ENCODE peak calls at places on chromosomes 11 and 22, in seven cellular contexts. R, H, G, F, M, X and K are unnamed samples.

GRCh38 chr22:50250555-50251471 is at the start of gene HDAC10:
- DNase-seq in H (peak), R (peak), G (no peak), F (no peak), X (peak), M (peak), K (peak)

GRCh38 chr11:70663815-70664214 is 265.5 kb downstream of the CTTN start:
- DNase-seq in M (no peak), G (no peak), H (no peak), F (no peak), R (no peak), X (no peak), K (no peak)

GRCh38 chr11:62438641-62439040 is 19.8 kb downstream of the SCGB1A1 start:
- DNase-seq in R (no peak), X (no peak), M (no peak), F (no peak), G (no peak), H (no peak), K (no peak)

GRCh38 chr11:126628450-126628789 is 272.9 kb downstream of the ST3GAL4 start:
- DNase-seq in R (no peak), X (no peak), H (no peak), M (no peak), F (no peak), G (no peak), K (no peak)

GRCh38 chr11:1109101-1109917 is 34.6 kb downstream of the MUC2 start:
- DNase-seq in H (no peak), F (no peak), G (no peak), M (no peak), X (no peak), R (no peak), K (no peak)

GRCh38 chr11:115696472-115697011 is 192.3 kb upstream of the CADM1 start:
- DNase-seq in X (no peak), H (no peak), F (no peak), R (no peak), M (no peak), G (no peak), K (no peak)

GRCh38 chr22:37739611-37740049 is 42.8 kb downstream of the TRIOBP start:
- DNase-seq in F (no peak), R (no peak), M (no peak), H (no peak), X (no peak), G (no peak), K (no peak)

GRCh38 chr11:2435288-2436012 is 8.9 kb downstream of the TRPM5 start:
- DNase-seq in H (no peak), F (no peak), M (no peak), G (no peak), X (no peak), R (no peak), K (no peak)

GRCh38 chr22:35930933-35931332 is 97.7 kb downstream of the RBFOX2 start:
- DNase-seq in X (peak), F (no peak), M (peak), H (peak), R (peak), G (peak), K (peak)

GRCh38 chr11:111559791-111560190 is 19.3 kb downstream of the LAYN start:
- DNase-seq in H (no peak), M (no peak), R (no peak), X (no peak), G (no peak), F (no peak), K (no peak)

GRCh38 chr11:103587951-103588788 is 448.3 kb upstream of the DDI1 start:
- DNase-seq in H (no peak), M (no peak), G (no peak), F (no peak), R (no peak), X (no peak), K (no peak)

GRCh38 chr22:22827187-22827948 is 60.2 kb upstream of the IGLL5 start:
- DNase-seq in M (no peak), H (no peak), R (no peak), G (no peak), X (no peak), F (no peak), K (no peak)

GRCh38 chr11:134560066-134560465 is 148.0 kb upstream of the B3GAT1 start:
- DNase-seq in M (no peak), H (no peak), R (no peak), G (no peak), X (no peak), F (peak), K (no peak)

GRCh38 chr11:15988693-15989231 is 367.6 kb downstream of the SOX6 start:
- DNase-seq in G (no peak), H (no peak), R (no peak), X (no peak), F (no peak), M (peak), K (no peak)

GRCh38 chr11:45737056-45737455 is 67.9 kb upstream of the SLC35C1 start:
- DNase-seq in G (peak), R (no peak), X (no peak), M (no peak), H (no peak), F (no peak), K (no peak)

GRCh38 chr22:24416095-24416494 is 11.3 kb upstream of the ADORA2A start:
- DNase-seq in M (no peak), X (no peak), G (no peak), H (no peak), F (no peak), R (no peak), K (no peak)

GRCh38 chr11:71283960-71284359 is 31.6 kb upstream of the SHANK2 start:
- DNase-seq in F (no peak), R (peak), G (no peak), X (no peak), H (peak), M (no peak), K (no peak)

GRCh38 chr11:72838691-72839305 is 24.6 kb downstream of the ATG16L2 start:
- DNase-seq in M (no peak), X (no peak), R (no peak), H (no peak), G (no peak), F (no peak), K (no peak)
- TF ChIP-seq CTCF in M (no peak), X (no peak), R (no peak), H (no peak), G (no peak), F (no peak), K (no peak)

DNA sequence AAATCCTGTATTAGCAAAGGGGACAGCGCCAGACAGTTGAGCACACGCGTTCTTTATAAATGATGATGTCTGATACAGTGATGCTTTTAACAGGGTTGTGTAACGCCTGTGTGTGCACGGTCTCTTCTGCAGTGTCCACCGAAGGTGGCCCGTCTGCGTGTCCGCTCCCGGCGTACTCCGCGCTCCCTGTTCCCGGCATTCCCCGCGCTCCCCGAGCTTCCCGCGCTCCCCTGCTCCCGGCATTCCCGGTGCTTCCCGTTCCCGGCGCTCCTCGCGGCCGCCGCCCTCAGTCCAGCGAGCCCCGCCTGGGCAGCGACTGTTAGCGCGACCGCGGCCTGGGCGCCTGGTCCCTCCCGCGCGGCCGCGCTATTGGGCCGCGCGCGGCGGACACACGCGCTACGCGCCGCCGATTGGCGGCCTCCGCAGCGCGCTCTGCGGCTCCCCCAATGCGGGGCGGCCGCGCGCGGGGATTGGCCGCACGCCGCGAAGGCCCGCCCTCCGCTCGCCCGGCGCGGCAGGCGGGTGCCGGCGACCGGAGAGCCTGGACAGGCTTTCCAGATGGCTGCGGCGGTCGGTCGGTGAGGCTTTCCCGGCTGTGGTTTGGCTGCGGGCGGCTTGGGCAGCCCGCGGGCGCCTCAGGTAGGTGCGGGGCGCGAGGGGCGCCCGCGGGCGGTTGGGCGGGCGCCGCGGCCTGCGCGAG is at the start of gene DGCR8:
- DNase-seq in F (peak), H (peak), G (peak), X (peak), R (peak), M (peak), K (peak)
- TF ChIP-seq CTCF in F (no peak), H (no peak), G (no peak), X (no peak), R (no peak), M (no peak), K (no peak)

DNA sequence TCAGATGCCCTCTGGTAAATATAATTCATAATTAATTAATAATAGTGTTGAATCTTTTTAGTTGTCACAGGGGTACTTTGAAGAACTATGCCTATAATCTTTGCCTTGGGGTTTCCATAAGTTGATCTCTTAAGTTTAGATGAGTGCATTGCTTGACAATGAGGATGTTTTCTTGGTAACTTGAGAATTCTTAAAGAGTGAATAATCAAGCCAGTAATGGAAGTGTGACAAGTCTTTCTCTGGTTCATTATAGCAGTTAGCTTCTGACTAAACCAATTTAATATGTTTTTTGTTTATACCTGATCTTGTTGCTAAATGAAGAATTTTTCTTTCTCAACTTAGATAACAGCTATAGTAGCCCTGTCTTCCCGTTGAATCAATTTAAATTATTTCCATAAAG is 46.2 kb downstream of the ATXN10 start:
- DNase-seq in H (no peak), F (no peak), X (peak), G (no peak), M (no peak), R (no peak), K (no peak)
- TF ChIP-seq CTCF in H (no peak), F (no peak), X (no peak), G (no peak), M (no peak), R (no peak), K (no peak)

GRCh38 chr11:13963949-13964770 is 1.6 kb downstream of the SPON1 start:
- DNase-seq in G (no peak), R (no peak), M (peak), H (peak), F (no peak), X (no peak), K (no peak)
- TF ChIP-seq CTCF in G (no peak), R (no peak), M (no peak), H (no peak), F (peak), X (no peak), K (no peak)

DNA sequence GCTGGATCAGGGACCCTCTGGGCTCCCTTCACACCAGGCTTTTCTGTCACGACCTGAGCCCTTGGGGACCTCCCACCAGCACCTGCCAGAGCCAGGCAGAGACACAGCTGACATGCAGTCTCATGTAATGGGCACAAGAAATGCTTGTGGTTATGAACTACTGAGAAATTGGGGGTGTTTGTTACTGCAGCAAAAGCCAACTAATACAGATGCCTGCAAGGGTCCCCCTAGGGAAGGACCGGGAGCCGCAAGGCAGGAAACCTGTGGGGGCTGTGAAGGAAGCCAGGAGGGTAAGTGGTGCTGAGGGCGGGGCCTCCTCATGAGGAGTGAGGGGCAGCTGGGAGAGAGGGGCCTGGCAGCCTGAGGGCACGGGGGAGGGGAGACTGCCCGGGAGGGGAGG is 16.6 kb downstream of the WNT11 start:
- DNase-seq in R (no peak), H (no peak), X (no peak), F (no peak), M (no peak), G (no peak), K (no peak)
- TF ChIP-seq CTCF in R (no peak), H (no peak), X (no peak), F (no peak), M (no peak), G (no peak), K (no peak)

GRCh38 chr11:107011977-107012376 is 6.3 kb downstream of the GUCY1A2 start:
- DNase-seq in G (no peak), H (no peak), M (no peak), R (no peak), F (no peak), X (peak), K (no peak)

GRCh38 chr11:107014871-107015270 is 3.4 kb downstream of the GUCY1A2 start:
- DNase-seq in R (no peak), M (no peak), F (no peak), H (no peak), G (no peak), X (peak), K (no peak)

GRCh38 chr11:107006076-107006833 is 12.0 kb downstream of the GUCY1A2 start:
- DNase-seq in F (no peak), M (no peak), X (no peak), H (no peak), G (no peak), R (no peak), K (no peak)

DNA sequence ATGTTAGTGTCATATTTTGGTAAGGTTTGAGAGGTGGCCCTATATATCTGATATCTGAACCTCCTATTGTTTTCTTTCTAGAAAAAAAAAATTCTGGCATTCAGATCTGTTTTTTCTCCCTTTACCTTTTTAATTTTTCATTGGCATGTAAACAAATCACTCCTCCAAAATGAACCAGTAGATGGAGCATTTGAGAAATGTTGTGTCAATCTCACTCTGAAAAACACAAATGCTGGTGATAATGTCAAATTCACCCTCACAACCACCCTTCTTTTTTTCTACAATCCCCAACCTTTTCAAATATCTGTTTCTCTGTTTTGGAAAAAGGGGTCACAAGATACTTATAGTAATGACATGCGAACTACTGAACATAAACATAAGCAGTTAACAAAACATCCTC is 9.1 kb downstream of the GUCY1A2 start:
- DNase-seq in M (no peak), G (no peak), H (no peak), X (no peak), R (no peak), F (no peak), K (no peak)
- TF ChIP-seq CTCF in M (peak), G (peak), H (no peak), X (no peak), R (no peak), F (no peak), K (no peak)

GRCh38 chr11:114668109-114668508 is 10.2 kb upstream of the NXPE2 start:
- DNase-seq in G (no peak), F (no peak), H (no peak), R (no peak), M (no peak), X (no peak), K (no peak)
- TF ChIP-seq CTCF in G (no peak), F (no peak), H (no peak), R (no peak), M (no peak), X (no peak), K (no peak)